ENCODE peak calls at places on chromosomes 5 and 9, in nine cellular contexts. G, H, V, Z, I, Y, Q, X and R are unnamed samples.
A peak's percentile ranks its signal among the peaks of the same experiment; 100 is the strongest.

GRCh38 chr5:103589416-103590175 is 27.0 kb upstream of the NUDT12 start:
- DNase-seq in G (no peak), H (no peak), V (no peak), Z (no peak), I (no peak), Y (no peak), Q (peak; percentile 40), X (no peak), R (no peak)

GRCh38 chr5:36948041-36948440 is 71.5 kb downstream of the NIPBL start:
- DNase-seq in G (no peak), H (no peak), V (no peak), Z (no peak), I (no peak), Y (no peak), Q (peak; percentile 43), X (no peak), R (no peak)

GRCh38 chr5:176542135-176542595 is 5.0 kb upstream of the RNF44 start:
- DNase-seq in G (peak; percentile 30), H (no peak), V (no peak), Z (no peak), I (no peak), Y (no peak), Q (no peak), X (no peak), R (no peak)

GRCh38 chr5:142685418-142686209 is at the start of gene FGF1:
- DNase-seq in G (no peak), H (no peak), V (peak; percentile 71), Z (no peak), I (peak; percentile 67), Y (no peak), Q (no peak), X (no peak), R (no peak)

GRCh38 chr5:44952376-44952775 is 143.6 kb downstream of the MRPS30 start:
- DNase-seq in G (peak; percentile 36), H (peak; percentile 66), V (no peak), Z (no peak), I (no peak), Y (no peak), Q (peak; percentile 15), X (peak; percentile 51), R (no peak)

GRCh38 chr9:117546894-117547293 is 132.0 kb upstream of the ASTN2 start:
- DNase-seq in G (peak; percentile 64), H (no peak), V (no peak), Z (no peak), I (peak; percentile 3), Y (no peak), Q (no peak), X (no peak), R (no peak)

GRCh38 chr9:115524467-115525059 is 406.6 kb upstream of the TNC start:
- DNase-seq in G (no peak), H (peak; percentile 44), V (no peak), Z (no peak), I (no peak), Y (no peak), Q (peak; percentile 77), X (peak; percentile 47), R (no peak)

GRCh38 chr9:128910906-128911305 is 9.9 kb upstream of the PHYHD1 start:
- DNase-seq in G (no peak), H (no peak), V (no peak), Z (no peak), I (no peak), Y (no peak), Q (no peak), X (no peak), R (no peak)

GRCh38 chr5:88890070-88890781 is 7.2 kb upstream of the MEF2C start:
- DNase-seq in G (no peak), H (no peak), V (no peak), Z (no peak), I (no peak), Y (no peak), Q (no peak), X (no peak), R (no peak)

GRCh38 chr5:88886756-88887741 is 4.1 kb upstream of the MEF2C start:
- DNase-seq in G (no peak), H (no peak), V (no peak), Z (no peak), I (no peak), Y (no peak), Q (no peak), X (no peak), R (no peak)

GRCh38 chr5:88888799-88889164 is 5.8 kb upstream of the MEF2C start:
- DNase-seq in G (no peak), H (no peak), V (no peak), Z (no peak), I (no peak), Y (no peak), Q (no peak), X (no peak), R (no peak)

GRCh38 chr5:88888291-88888690 is 5.3 kb upstream of the MEF2C start:
- DNase-seq in G (no peak), H (no peak), V (no peak), Z (no peak), I (no peak), Y (no peak), Q (no peak), X (no peak), R (no peak)

DNA sequence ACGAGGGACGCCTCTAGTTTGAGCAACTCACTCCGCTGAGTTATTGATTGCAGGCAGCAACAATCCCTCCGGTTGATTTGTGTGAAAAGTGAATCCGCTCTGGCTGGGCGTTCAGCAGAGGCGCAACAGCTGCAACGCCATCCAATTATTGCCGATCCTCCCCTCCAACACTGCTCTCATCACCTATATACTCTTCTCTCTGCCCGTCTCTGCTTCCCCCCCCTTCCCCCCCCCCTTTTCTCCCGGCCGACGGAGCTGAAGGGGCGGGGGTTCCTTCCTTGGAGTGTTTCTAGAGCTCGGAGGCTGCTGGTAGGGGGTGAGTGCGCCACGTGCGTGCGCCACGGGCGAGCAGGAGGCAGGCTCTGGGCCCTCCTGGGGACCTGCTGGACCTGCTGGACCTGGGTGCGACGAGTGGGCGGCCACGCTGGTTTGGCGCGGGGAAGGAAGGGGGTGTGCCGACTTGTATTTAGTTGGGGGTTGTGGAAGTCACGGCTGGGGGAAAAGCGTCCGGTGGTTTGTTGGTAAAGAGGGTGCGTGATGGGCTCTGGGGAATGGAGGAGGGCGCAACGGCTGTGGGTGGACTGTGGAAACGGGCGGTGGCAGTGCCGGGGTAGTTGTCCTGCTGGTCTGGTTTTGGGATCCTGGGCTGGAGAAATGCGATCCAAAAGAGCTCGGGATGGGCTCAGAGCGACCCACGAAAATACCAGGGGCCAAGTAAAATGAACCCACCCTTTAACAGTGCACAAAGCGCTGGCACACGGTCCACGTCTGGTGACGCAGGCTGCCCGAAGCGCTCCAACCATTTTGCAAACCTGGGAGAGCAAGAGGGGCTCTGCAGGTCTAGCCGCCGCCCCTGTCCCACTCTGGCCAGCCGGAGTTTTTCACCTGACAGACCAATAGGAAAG is 6.4 kb upstream of the MEF2C start:
- DNase-seq in G (peak; percentile 50), H (no peak), V (peak; percentile 70), Z (peak; percentile 23), I (peak; percentile 83), Y (peak; percentile 67), Q (peak; percentile 13), X (no peak), R (peak; percentile 90)
- TF ChIP-seq POLR2A in G (no peak), H (no peak), V (peak; percentile 13), Z (no peak), I (peak; percentile 25), Y (no peak), Q (no peak), X (no peak), R (no peak)

DNA sequence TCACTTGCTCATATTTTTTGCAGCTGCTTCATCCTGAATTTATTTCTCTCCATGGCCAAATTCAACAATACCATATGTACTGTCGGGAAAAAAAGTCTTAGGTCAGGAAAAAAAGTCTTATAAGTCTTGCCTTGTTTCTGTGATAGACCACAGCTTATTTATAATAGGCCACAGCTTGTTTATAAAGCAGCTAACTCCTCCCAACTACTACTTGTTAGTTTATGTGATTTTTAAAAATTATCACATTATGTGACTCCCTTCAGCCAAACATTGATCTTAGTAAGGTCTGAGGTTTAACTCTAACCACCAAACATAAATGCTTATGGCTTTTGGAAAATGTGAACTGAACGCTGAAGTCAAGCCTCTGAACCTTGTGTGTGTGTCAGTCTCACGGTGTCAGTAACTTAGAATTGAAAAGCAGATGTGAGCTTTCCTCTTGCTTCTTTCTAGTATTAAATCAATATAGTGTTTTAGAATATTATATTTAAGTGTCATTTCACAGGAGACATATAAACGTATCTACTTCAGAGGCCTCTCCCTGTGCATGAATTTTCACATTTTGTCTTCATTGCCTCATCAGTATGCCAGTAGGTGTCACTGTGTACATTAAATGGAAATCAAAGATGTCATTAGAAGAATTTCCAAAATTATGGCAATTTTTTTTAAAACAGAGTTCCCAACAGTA is 51.3 kb downstream of the SNX24 start:
- DNase-seq in G (no peak), H (peak; percentile 16), V (no peak), Z (no peak), I (no peak), Y (no peak), Q (peak; percentile 85), X (peak; percentile 7), R (no peak)
- TF ChIP-seq CTCF in G (no peak), H (peak; percentile 40), V (peak; percentile 53), Z (peak; percentile 30), I (peak; percentile 28), Y (no peak), Q (peak; percentile 61), X (peak; percentile 63), R (no peak)

DNA sequence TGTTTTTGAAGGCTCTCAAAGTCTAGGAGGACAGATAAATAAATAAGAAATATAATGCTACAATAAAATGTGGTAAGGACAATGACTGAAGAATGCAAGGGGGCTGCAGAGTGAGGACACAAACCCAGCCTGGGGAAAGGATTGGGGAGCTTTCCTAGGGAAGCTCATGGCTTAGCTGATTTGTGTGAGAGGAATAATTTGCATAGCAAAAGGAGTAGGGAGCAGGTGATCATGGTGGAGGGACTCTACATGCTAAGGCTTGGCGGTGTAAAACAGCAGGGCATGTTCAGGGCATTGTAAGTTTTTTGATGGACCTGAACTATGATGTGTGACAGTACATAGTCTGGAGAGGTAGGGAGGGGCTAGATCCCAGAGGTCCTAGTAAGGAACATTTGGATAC is 49.5 kb upstream of the CLINT1 start:
- DNase-seq in G (no peak), H (no peak), V (no peak), Z (no peak), I (no peak), Y (no peak), Q (no peak), X (no peak), R (no peak)
- H3K4me3 ChIP-seq in G (no peak overlapping the region), H (no peak overlapping the region), V (no peak overlapping the region), Z (no peak overlapping the region), I (no peak overlapping the region), Y (no peak overlapping the region), Q (no peak overlapping the region), X (no peak overlapping the region), R (no peak overlapping the region)

DNA sequence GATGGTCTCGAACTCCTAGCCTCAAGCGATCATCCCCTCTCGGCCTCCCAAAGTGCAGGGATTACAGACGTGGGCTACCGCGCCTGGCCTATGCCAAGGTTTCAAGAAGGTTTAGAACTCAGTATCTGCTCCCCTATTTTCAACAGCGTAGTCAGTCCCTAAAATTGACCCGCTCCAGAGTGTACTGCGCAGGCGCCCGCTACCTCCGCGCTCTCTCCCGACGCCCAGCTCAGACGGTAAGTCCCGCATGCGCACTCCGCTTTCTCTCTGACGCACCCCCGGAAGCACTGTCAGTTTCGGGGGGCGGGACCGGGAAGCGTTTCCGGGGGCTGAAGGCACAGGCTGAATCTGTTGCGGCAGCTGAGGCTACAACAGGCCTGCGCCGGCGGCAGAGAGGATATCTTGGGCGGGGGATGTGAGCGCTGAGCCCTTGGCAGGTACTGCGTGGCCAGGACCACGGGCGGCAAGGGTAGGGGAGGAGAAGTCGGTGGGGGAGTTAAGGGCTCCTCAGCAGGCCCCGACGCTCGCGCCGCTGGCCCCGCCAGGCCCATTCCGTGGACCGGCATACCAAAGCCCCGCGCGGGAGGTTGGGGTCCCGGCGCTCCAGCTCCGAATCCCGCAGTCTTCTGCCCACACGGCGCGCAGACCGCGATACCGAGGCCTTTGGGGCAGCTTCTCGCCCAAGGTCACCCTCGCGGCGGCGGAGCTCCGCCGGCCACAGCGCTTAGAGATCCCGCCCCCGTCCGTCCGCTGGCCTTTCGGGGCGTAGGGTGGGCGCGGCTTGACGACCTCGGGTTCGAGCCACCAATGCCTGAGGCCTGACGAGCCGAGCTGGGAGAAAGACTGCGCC is at the start of gene ZBTB43:
- DNase-seq in G (peak; percentile 97), H (peak; percentile 95), V (peak; percentile 98), Z (peak; percentile 89), I (peak; percentile 96), Y (peak; percentile 97), Q (peak; percentile 93), X (peak; percentile 85), R (peak; percentile 99)
- TF ChIP-seq POLR2A in G (peak; percentile 92), H (peak; percentile 84), V (peak; percentile 86), Z (peak; percentile 45), I (peak; percentile 44), Y (peak; percentile 49), Q (peak; percentile 89), X (peak; percentile 81), R (no peak)